ENCODE peak calls at places on chromosomes 16 and 17, in five cellular contexts. J is EH; P is right atrium auricular region; D is SHP77; T is stimulated activated CD4-positive, alpha-beta T cell treated with anti-CD3 and anti-CD28 coated beads, Interleukin-4, amount 100 ng/mL, for 1 hour. X is an unnamed sample.

GRCh38 chr16:2428051-2428786 is 1.0 kb upstream of the CCNF start:
- DNase-seq in D (peak), J (peak), T (no peak), P (no peak), X (peak)

GRCh38 chr16:27269300-27270150 is 953 bp upstream of the NSMCE1 start:
- DNase-seq in P (no peak), J (no peak), T (no peak), D (no peak), X (no peak)

GRCh38 chr17:67068999-67069398 is 24.6 kb downstream of the CACNG1 start:
- DNase-seq in P (no peak), T (no peak), J (peak), D (no peak), X (no peak)

GRCh38 chr16:85746431-85747227 is 4.3 kb downstream of the C16orf74 start:
- DNase-seq in D (no peak), J (peak), T (no peak), P (no peak), X (peak)

GRCh38 chr16:89331371-89332109 is 114.0 kb downstream of the ZNF778 start:
- DNase-seq in D (no peak), P (no peak), J (no peak), T (no peak), X (no peak)

GRCh38 chr17:3722716-3723115 is 987 bp upstream of the HASPIN start:
- DNase-seq in T (no peak), D (no peak), P (no peak), J (peak), X (no peak)

GRCh38 chr16:57071840-57072541 is 20.4 kb upstream of the CPNE2 start:
- DNase-seq in T (no peak), J (peak), D (no peak), P (no peak), X (peak)

GRCh38 chr16:84933774-84934571 is 77.4 kb downstream of the ZDHHC7 start:
- DNase-seq in T (no peak), D (no peak), P (peak), J (peak), X (no peak)

GRCh38 chr16:83397601-83398000 is 410.2 kb upstream of the HSBP1 start:
- DNase-seq in T (no peak), J (no peak), P (no peak), D (no peak), X (no peak)

GRCh38 chr17:81576621-81577277 is 24.6 kb upstream of the FAAP100 start:
- DNase-seq in T (no peak), P (no peak), D (no peak), J (peak), X (peak)

GRCh38 chr16:81067166-81067565 is 9.9 kb downstream of the C16orf46 start:
- DNase-seq in P (no peak), D (no peak), J (no peak), T (no peak), X (no peak)

GRCh38 chr17:1953866-1954265 is 71.3 kb downstream of the RTN4RL1 start:
- DNase-seq in J (no peak), D (no peak), T (no peak), P (no peak), X (peak)

GRCh38 chr17:2192367-2193028 is 111.1 kb downstream of the SMG6 start:
- DNase-seq in J (peak), D (no peak), T (peak), P (no peak), X (peak)

GRCh38 chr17:6508026-6508425 is 48.3 kb downstream of the PITPNM3 start:
- DNase-seq in D (no peak), J (no peak), T (no peak), P (no peak), X (no peak)

GRCh38 chr17:17200831-17201230 is 5.3 kb downstream of the PLD6 start:
- DNase-seq in J (peak), P (no peak), T (no peak), D (no peak), X (no peak)

GRCh38 chr17:82103588-82104451 is 5.8 kb upstream of the FASN start:
- DNase-seq in J (no peak), P (peak), T (no peak), D (no peak), X (no peak)

GRCh38 chr16:75225678-75226515 is 7.1 kb downstream of the CTRB1 start:
- DNase-seq in D (no peak), T (no peak), P (no peak), J (no peak), X (no peak)

GRCh38 chr17:39001703-39002637 is 34.8 kb upstream of the FBXO47 start:
- DNase-seq in P (peak), J (peak), T (no peak), D (no peak), X (peak)

GRCh38 chr16:55562936-55563335 is 3.5 kb upstream of the CAPNS2 start:
- DNase-seq in J (peak), T (no peak), D (no peak), P (no peak), X (peak)

GRCh38 chr17:49555495-49556018 is 20.1 kb upstream of the NXPH3 start:
- DNase-seq in T (no peak), P (no peak), D (no peak), J (no peak), X (no peak)